ENCODE peak calls at places on chromosomes 1 and 21, in four cellular contexts. O is AG10803, F is cardiac muscle cell, W is neural progenitor cell. N is an unnamed sample.

GRCh38 chr1:71918630-71919029 is 363.7 kb downstream of the NEGR1 start:
- DNase-seq in O (no peak), F (no peak), W (no peak), N (no peak)

GRCh38 chr1:165508291-165508690 is 35.5 kb upstream of the LRRC52 start:
- DNase-seq in O (no peak), F (no peak), W (no peak), N (no peak)

GRCh38 chr1:209768354-209768774 is 12.5 kb downstream of the TRAF3IP3 start:
- DNase-seq in O (no peak), F (no peak), W (no peak), N (no peak)

GRCh38 chr1:44315521-44315920 is 39.5 kb downstream of the ERI3 start:
- DNase-seq in O (no peak), F (no peak), W (peak; percentile 61), N (no peak)

GRCh38 chr1:189431437-189431836 is 1046.2 kb downstream of the BRINP3 start:
- DNase-seq in O (no peak), F (peak; percentile 50), W (no peak), N (no peak)

GRCh38 chr1:55958498-55958897 is 620.9 kb downstream of the PLPP3 start:
- DNase-seq in O (no peak), F (no peak), W (no peak), N (no peak)

GRCh38 chr1:209172286-209172685 is 411.2 kb upstream of the CAMK1G start:
- DNase-seq in O (no peak), F (no peak), W (no peak), N (no peak)

GRCh38 chr1:85091647-85092295 is 43.5 kb upstream of the MCOLN3 start:
- DNase-seq in O (no peak), F (peak; percentile 8), W (no peak), N (no peak)

GRCh38 chr1:57468661-57469523 is 45.0 kb upstream of the DAB1 start:
- DNase-seq in O (peak; percentile 91), F (peak; percentile 64), W (no peak), N (no peak)

GRCh38 chr1:39568208-39568607 is 8.4 kb downstream of the PABPC4 start:
- DNase-seq in O (no peak), F (no peak), W (no peak), N (no peak)

GRCh38 chr21:14600569-14601308 is 54.6 kb upstream of the SAMSN1 start:
- DNase-seq in O (no peak), F (peak; percentile 55), W (no peak), N (no peak)

GRCh38 chr1:203361843-203362524 is 11.1 kb upstream of the FMOD start:
- DNase-seq in O (peak; percentile 20), F (peak; percentile 78), W (no peak), N (no peak)

GRCh38 chr1:35570589-35571137 is 2.5 kb upstream of the TFAP2E start:
- DNase-seq in O (no peak), F (no peak), W (no peak), N (no peak)

GRCh38 chr1:180917306-180918065 is 4.8 kb downstream of the KIAA1614 start:
- DNase-seq in O (peak; percentile 89), F (peak; percentile 38), W (peak; percentile 69), N (no peak)

GRCh38 chr21:32256873-32257620 is 21.8 kb downstream of the MIS18A start:
- DNase-seq in O (peak; percentile 93), F (peak; percentile 96), W (no peak), N (no peak)

GRCh38 chr21:33362044-33362555 is 37.3 kb downstream of the IFNAR1 start:
- DNase-seq in O (no peak), F (no peak), W (peak; percentile 62), N (no peak)

GRCh38 chr1:224929335-224930237 is at the start of gene DNAH14:
- DNase-seq in O (peak; percentile 73), F (peak; percentile 88), W (peak; percentile 82), N (peak; percentile 77)

GRCh38 chr1:155218854-155219591 is 10.5 kb downstream of the MTX1 start:
- DNase-seq in O (peak; percentile 51), F (peak; percentile 79), W (peak; percentile 78), N (peak; percentile 20)

GRCh38 chr1:10784998-10785854 is 11.2 kb downstream of the CASZ1 start:
- DNase-seq in O (no peak), F (no peak), W (no peak), N (no peak)

GRCh38 chr1:22177354-22178003 is 34.6 kb upstream of the WNT4 start:
- DNase-seq in O (no peak), F (no peak), W (no peak), N (no peak)

GRCh38 chr1:79974659-79975058 is 968.1 kb upstream of the ADGRL4 start:
- DNase-seq in O (no peak), F (no peak), W (peak; percentile 9), N (no peak)

GRCh38 chr1:107590895-107591622 is 373.9 kb downstream of the VAV3 start:
- DNase-seq in O (no peak), F (no peak), W (no peak), N (no peak)

GRCh38 chr1:61271412-61271789 is 189.0 kb downstream of the NFIA start:
- DNase-seq in O (no peak), F (no peak), W (peak; percentile 28), N (no peak)

GRCh38 chr1:3244539-3245315 is 175.7 kb downstream of the PRDM16 start:
- DNase-seq in O (peak; percentile 3), F (no peak), W (no peak), N (no peak)

GRCh38 chr21:35222541-35222941 is 173.4 kb upstream of the RUNX1 start:
- DNase-seq in O (peak; percentile 22), F (peak; percentile 39), W (no peak), N (no peak)

GRCh38 chr1:70043806-70044205 is 161.6 kb downstream of the LRRC40 start:
- DNase-seq in O (peak; percentile 83), F (peak; percentile 90), W (no peak), N (no peak)

GRCh38 chr1:110148961-110149360 is 1.3 kb upstream of the SLC6A17 start:
- DNase-seq in O (no peak), F (no peak), W (peak; percentile 34), N (no peak)

GRCh38 chr1:2564006-2564814 is 8.0 kb downstream of the TNFRSF14 start:
- DNase-seq in O (no peak), F (no peak), W (no peak), N (no peak)

GRCh38 chr1:32886012-32886827 is at the start of gene HPCA:
- DNase-seq in O (peak; percentile 28), F (peak; percentile 72), W (peak; percentile 96), N (peak; percentile 93)

GRCh38 chr1:175750366-175751111 is 7.1 kb upstream of the TNR start:
- DNase-seq in O (no peak), F (no peak), W (no peak), N (no peak)

GRCh38 chr1:24862775-24863483 is 67.1 kb downstream of the RUNX3 start:
- DNase-seq in O (no peak), F (no peak), W (no peak), N (no peak)

GRCh38 chr1:53627031-53627430 is 111.9 kb downstream of the GLIS1 start:
- DNase-seq in O (no peak), F (no peak), W (no peak), N (no peak)

GRCh38 chr1:39183503-39184353 is 20.8 kb upstream of the MACF1 start:
- DNase-seq in O (peak; percentile 70), F (peak; percentile 67), W (no peak), N (peak; percentile 35)

GRCh38 chr21:17819114-17819877 is at the start of gene C21orf91:
- DNase-seq in O (peak; percentile 90), F (peak; percentile 94), W (peak; percentile 92), N (peak; percentile 81)

GRCh38 chr1:30125449-30126170 is 597.8 kb downstream of the MATN1 start:
- DNase-seq in O (no peak), F (no peak), W (no peak), N (no peak)

GRCh38 chr1:30123036-30123535 is 600.3 kb downstream of the MATN1 start:
- DNase-seq in O (no peak), F (no peak), W (no peak), N (no peak)

GRCh38 chr1:30126839-30127238 is 596.5 kb downstream of the MATN1 start:
- DNase-seq in O (no peak), F (no peak), W (no peak), N (no peak)

GRCh38 chr1:30125024-30125423 is 598.4 kb downstream of the MATN1 start:
- DNase-seq in O (no peak), F (no peak), W (no peak), N (no peak)

GRCh38 chr1:30123896-30124295 is 599.5 kb downstream of the MATN1 start:
- DNase-seq in O (no peak), F (no peak), W (no peak), N (no peak)
- TF ChIP-seq CTCF in O (no peak), F (no peak), W (no peak), N (no peak)

GRCh38 chr1:197614916-197615692 is 160.2 kb downstream of the DENND1B start:
- DNase-seq in O (peak; percentile 52), F (peak; percentile 64), W (peak; percentile 61), N (peak; percentile 38)
- TF ChIP-seq CTCF in O (peak; percentile 76), F (peak; percentile 72), W (peak; percentile 82), N (peak; percentile 51)

GRCh38 chr1:226519741-226520598 is 28.6 kb upstream of the STUM start:
- DNase-seq in O (no peak), F (no peak), W (peak; percentile 42), N (no peak)
- TF ChIP-seq CTCF in O (no peak), F (no peak), W (peak; percentile 48), N (no peak)

GRCh38 chr1:101293461-101294045 is 56.7 kb downstream of the S1PR1 start:
- DNase-seq in O (peak; percentile 56), F (peak; percentile 55), W (no peak), N (no peak)

GRCh38 chr1:101291562-101292035 is 54.8 kb downstream of the S1PR1 start:
- DNase-seq in O (peak; percentile 78), F (peak; percentile 92), W (no peak), N (no peak)

GRCh38 chr1:101288491-101288944 is 51.7 kb downstream of the S1PR1 start:
- DNase-seq in O (peak; percentile 85), F (peak; percentile 93), W (peak; percentile 83), N (peak; percentile 58)

GRCh38 chr1:101290119-101290921 is 53.5 kb downstream of the S1PR1 start:
- DNase-seq in O (no peak), F (no peak), W (no peak), N (no peak)

GRCh38 chr1:101290922-101291561 is 54.2 kb downstream of the S1PR1 start:
- DNase-seq in O (no peak), F (no peak), W (no peak), N (no peak)
- TF ChIP-seq CTCF in O (no peak), F (no peak), W (no peak), N (no peak)

GRCh38 chr1:45405636-45406035 is 65.4 kb upstream of the MUTYH start:
- DNase-seq in O (no peak), F (no peak), W (no peak), N (no peak)
- TF ChIP-seq CTCF in O (no peak), F (no peak), W (no peak), N (no peak)

GRCh38 chr1:200095057-200095577 is 67.6 kb downstream of the NR5A2 start:
- DNase-seq in O (no peak), F (no peak), W (no peak), N (no peak)

GRCh38 chr1:200090252-200091159 is 63.0 kb downstream of the NR5A2 start:
- DNase-seq in O (peak; percentile 24), F (no peak), W (peak; percentile 26), N (peak; percentile 19)
- TF ChIP-seq CTCF in O (peak; percentile 34), F (peak; percentile 16), W (peak; percentile 50), N (peak; percentile 29)